ENCODE peak calls at places on chromosomes 5 and 9, in seven cellular contexts. I, O, L, Z, Y, S and Q are unnamed samples.

GRCh38 chr9:134592819-134593200 is 48.8 kb upstream of the COL5A1 start:
- DNase-seq in I (no peak), O (no peak), L (no peak), Z (no peak), Y (no peak), S (no peak), Q (no peak)

GRCh38 chr5:322942-323879 is 1.7 kb downstream of the AHRR start:
- DNase-seq in I (peak), O (peak), L (no peak), Z (no peak), Y (no peak), S (no peak), Q (no peak)

GRCh38 chr5:103258957-103259704 is 568 bp downstream of the MACIR start:
- DNase-seq in I (peak), O (peak), L (peak), Z (peak), Y (peak), S (peak), Q (peak)

GRCh38 chr9:4662989-4663792 is 1.1 kb downstream of the PLPP6 start:
- DNase-seq in I (no peak), O (no peak), L (peak), Z (no peak), Y (no peak), S (no peak), Q (no peak)

GRCh38 chr9:90642570-90643539 is at the start of gene DIRAS2:
- DNase-seq in I (no peak), O (peak), L (peak), Z (no peak), Y (peak), S (peak), Q (no peak)

GRCh38 chr9:447230-448025 is 232.8 kb downstream of the DOCK8 start:
- DNase-seq in I (no peak), O (peak), L (no peak), Z (peak), Y (no peak), S (no peak), Q (peak)

GRCh38 chr9:129262261-129262660 is 84.2 kb upstream of the IER5L start:
- DNase-seq in I (no peak), O (no peak), L (no peak), Z (no peak), Y (no peak), S (no peak), Q (no peak)

GRCh38 chr5:151094054-151094858 is 13.4 kb upstream of the TNIP1 start:
- DNase-seq in I (no peak), O (peak), L (no peak), Z (peak), Y (no peak), S (no peak), Q (no peak)

GRCh38 chr5:107567901-107568671 is 102.7 kb downstream of the EFNA5 start:
- DNase-seq in I (no peak), O (no peak), L (peak), Z (no peak), Y (no peak), S (no peak), Q (peak)

GRCh38 chr9:92385953-92386352 is 18.4 kb downstream of the OGN start:
- DNase-seq in I (no peak), O (no peak), L (no peak), Z (no peak), Y (no peak), S (no peak), Q (no peak)

GRCh38 chr5:96756985-96757384 is 50.8 kb downstream of the ERAP1 start:
- DNase-seq in I (no peak), O (no peak), L (no peak), Z (no peak), Y (no peak), S (no peak), Q (no peak)

GRCh38 chr5:64100203-64100602 is 65.4 kb upstream of the RNF180 start:
- DNase-seq in I (no peak), O (no peak), L (no peak), Z (no peak), Y (no peak), S (no peak), Q (no peak)

GRCh38 chr5:27403248-27403882 is 365.0 kb upstream of the CDH9 start:
- DNase-seq in I (no peak), O (no peak), L (no peak), Z (no peak), Y (no peak), S (no peak), Q (no peak)

GRCh38 chr5:3121813-3122212 is 370.3 kb upstream of the IRX2 start:
- DNase-seq in I (no peak), O (no peak), L (no peak), Z (no peak), Y (no peak), S (no peak), Q (no peak)

GRCh38 chr9:91395553-91396470 is 27.8 kb downstream of the NFIL3 start:
- DNase-seq in I (peak), O (no peak), L (no peak), Z (no peak), Y (no peak), S (no peak), Q (peak)

GRCh38 chr5:137248476-137248970 is 250.6 kb downstream of the SPOCK1 start:
- DNase-seq in I (no peak), O (no peak), L (no peak), Z (no peak), Y (no peak), S (no peak), Q (no peak)

GRCh38 chr9:38421498-38422211 is 2.6 kb downstream of the IGFBPL1 start:
- DNase-seq in I (no peak), O (no peak), L (no peak), Z (no peak), Y (peak), S (no peak), Q (no peak)

GRCh38 chr5:155839251-155840037 is 487.5 kb upstream of the SGCD start:
- DNase-seq in I (no peak), O (no peak), L (peak), Z (no peak), Y (no peak), S (no peak), Q (peak)

GRCh38 chr5:55303238-55303690 is 4.2 kb downstream of the DHX29 start:
- DNase-seq in I (peak), O (no peak), L (no peak), Z (no peak), Y (no peak), S (no peak), Q (no peak)

GRCh38 chr9:17291766-17292165 is 156.9 kb downstream of the CNTLN start:
- DNase-seq in I (no peak), O (no peak), L (no peak), Z (no peak), Y (no peak), S (no peak), Q (no peak)

GRCh38 chr5:107669543-107670027 is 1.2 kb downstream of the EFNA5 start:
- DNase-seq in I (no peak), O (no peak), L (peak), Z (no peak), Y (peak), S (peak), Q (no peak)

GRCh38 chr5:151685749-151686672 is 704 bp downstream of the SPARC start:
- DNase-seq in I (no peak), O (no peak), L (no peak), Z (no peak), Y (peak), S (no peak), Q (no peak)

GRCh38 chr9:18362901-18363685 is 110.9 kb upstream of the ADAMTSL1 start:
- DNase-seq in I (no peak), O (no peak), L (peak), Z (no peak), Y (no peak), S (no peak), Q (peak)